ENCODE peak calls at places on chromosomes 7 and 10, in seven cellular contexts. A is thyroid gland; X is brain microvascular endothelial cell; J is naive thymus-derived CD4-positive, alpha-beta T cell; I is effector memory CD4-positive, alpha-beta T cell; M is neuronal stem cell; B is lower lobe of right lung. V is an unnamed sample. For H3K27me3, the result is how much of the 10 kb centered on the place peaks cover.

GRCh38 chr10:30645340-30645827 is 15.8 kb upstream of the LYZL2 start:
- DNase-seq in X (peak), I (no peak), A (no peak), B (no peak), M (peak), J (no peak), V (no peak)

GRCh38 chr7:133641436-133641835 is 388.6 kb downstream of the EXOC4 start:
- DNase-seq in I (no peak), M (no peak), X (no peak), J (no peak), A (peak), B (no peak), V (no peak)

GRCh38 chr7:26171601-26172000 is 19.6 kb downstream of the NFE2L3 start:
- DNase-seq in X (no peak), A (no peak), M (no peak), I (no peak), B (no peak), J (no peak), V (no peak)

GRCh38 chr10:62766383-62766782 is 38.1 kb upstream of the ADO start:
- DNase-seq in B (no peak), A (no peak), I (no peak), M (no peak), X (no peak), J (no peak), V (no peak)

GRCh38 chr7:82007315-82007714 is 237.5 kb upstream of the HGF start:
- DNase-seq in J (no peak), B (no peak), M (no peak), X (no peak), I (no peak), A (no peak), V (no peak)

GRCh38 chr7:98870807-98871491 is 1.1 kb upstream of the TMEM130 start:
- DNase-seq in B (peak), X (no peak), A (no peak), I (no peak), J (no peak), M (no peak), V (no peak)

GRCh38 chr7:2224934-2225333 is 7.8 kb downstream of the MAD1L1 start:
- DNase-seq in I (no peak), B (peak), A (peak), X (no peak), M (no peak), J (no peak), V (no peak)

GRCh38 chr10:49115015-49115795 is at the start of gene VSTM4:
- DNase-seq in X (peak), A (peak), I (no peak), M (peak), J (no peak), B (no peak), V (peak)

GRCh38 chr7:50782376-50783208 is at the start of gene GRB10:
- DNase-seq in A (peak), B (peak), I (no peak), M (peak), J (peak), X (no peak), V (no peak)

GRCh38 chr10:59757966-59758365 is 4.7 kb upstream of the MRLN start:
- DNase-seq in B (no peak), X (peak), A (no peak), I (no peak), J (no peak), M (no peak), V (no peak)

GRCh38 chr7:94832051-94832450 is 75.3 kb upstream of the PPP1R9A start:
- DNase-seq in J (no peak), I (no peak), X (no peak), A (no peak), B (no peak), M (no peak), V (no peak)

GRCh38 chr7:31126976-31127375 is 74.9 kb downstream of the ADCYAP1R1 start:
- DNase-seq in X (peak), B (no peak), M (no peak), A (peak), J (no peak), I (no peak), V (peak)

GRCh38 chr10:125102216-125102615 is 58.1 kb downstream of the CTBP2 start:
- DNase-seq in M (no peak), B (peak), X (peak), A (no peak), I (no peak), J (no peak), V (no peak)

GRCh38 chr10:74190494-74190893 is 39.5 kb downstream of the ADK start:
- DNase-seq in M (no peak), A (no peak), X (no peak), I (no peak), J (no peak), B (no peak), V (peak)

GRCh38 chr7:40199076-40199802 is 64.4 kb downstream of the SUGCT start:
- DNase-seq in B (no peak), J (no peak), X (peak), M (no peak), A (no peak), I (no peak), V (no peak)

GRCh38 chr10:79381804-79382221 is 34.5 kb downstream of the PPIF start:
- DNase-seq in X (peak), A (peak), B (peak), M (no peak), I (no peak), J (no peak), V (peak)

GRCh38 chr10:35631404-35631803 is 10.7 kb downstream of the FZD8 start:
- DNase-seq in A (no peak), M (no peak), I (no peak), J (no peak), B (no peak), X (no peak), V (no peak)

GRCh38 chr10:104127411-104127810 is 5.4 kb downstream of the SFR1 start:
- DNase-seq in B (no peak), A (peak), I (no peak), X (no peak), M (peak), J (no peak), V (peak)

GRCh38 chr10:56805022-56805421 is 444.0 kb upstream of the ZWINT start:
- DNase-seq in B (no peak), X (no peak), A (no peak), I (no peak), M (no peak), J (no peak), V (no peak)

GRCh38 chr7:64619705-64620104 is 46.2 kb upstream of the ZNF107 start:
- DNase-seq in B (no peak), A (no peak), X (no peak), I (no peak), J (no peak), M (no peak), V (no peak)

GRCh38 chr7:83161186-83161585 is 1.5 kb downstream of the PCLO start:
- DNase-seq in B (no peak), I (no peak), M (no peak), A (no peak), X (no peak), J (no peak), V (peak)

GRCh38 chr7:102978280-102978679 is 65.5 kb downstream of the LRRC17 start:
- DNase-seq in A (no peak), B (no peak), I (no peak), J (no peak), M (no peak), X (peak), V (no peak)

GRCh38 chr7:157020514-157021070 is 10.1 kb upstream of the MNX1 start:
- DNase-seq in J (no peak), A (no peak), M (no peak), B (no peak), X (no peak), I (no peak), V (no peak)

GRCh38 chr7:157018328-157018996 is 8.0 kb upstream of the MNX1 start:
- DNase-seq in A (no peak), I (no peak), B (no peak), M (no peak), J (no peak), X (no peak), V (no peak)

GRCh38 chr7:157021071-157021891 is 10.8 kb upstream of the MNX1 start:
- DNase-seq in M (no peak), A (no peak), I (no peak), X (no peak), B (no peak), J (no peak), V (no peak)

GRCh38 chr7:157018997-157019591 is 8.6 kb upstream of the MNX1 start:
- DNase-seq in X (no peak), A (no peak), M (no peak), B (no peak), I (no peak), J (no peak), V (no peak)

GRCh38 chr7:157019718-157020451 is 9.4 kb upstream of the MNX1 start:
- DNase-seq in B (no peak), X (no peak), A (no peak), M (no peak), I (no peak), J (no peak), V (no peak)
- H3K27me3 ChIP-seq in B (half or more), X (half or more), A (half or more), M (half or more), I (half or more), J (under half), V (under half)

DNA sequence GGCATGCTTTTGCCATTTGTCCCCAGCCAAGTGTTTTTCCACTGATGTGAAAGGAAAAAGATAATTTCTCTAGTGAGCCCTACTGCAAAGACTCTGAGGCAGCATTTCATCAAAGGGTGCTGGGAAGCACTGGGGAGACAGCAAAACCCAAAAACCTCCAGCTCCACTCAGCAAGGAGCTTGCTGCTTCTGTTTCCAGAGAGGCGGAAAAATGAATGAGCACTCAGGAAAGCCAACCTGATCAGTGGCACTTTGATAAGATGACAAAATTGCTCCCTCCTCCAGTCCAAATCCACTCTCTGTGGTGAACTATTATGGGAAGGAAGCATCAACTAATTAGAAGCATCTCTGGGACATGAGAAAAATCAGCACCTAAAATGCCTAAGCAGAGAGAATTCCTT is 68.2 kb downstream of the ATXN7L1 start:
- DNase-seq in X (no peak), J (no peak), A (no peak), M (no peak), I (no peak), B (no peak), V (no peak)
- H3K27ac ChIP-seq in X (no peak), J (no peak), A (no peak), M (no peak), I (peak), B (no peak), V (no peak)

GRCh38 chr10:71213127-71213616 is 802 bp downstream of the UNC5B start:
- DNase-seq in A (peak), M (peak), X (peak), B (peak), I (no peak), J (peak), V (peak)
- H3K4me3 ChIP-seq in A (peak), M (peak), X (peak), B (peak), I (peak), J (peak), V (peak)

DNA sequence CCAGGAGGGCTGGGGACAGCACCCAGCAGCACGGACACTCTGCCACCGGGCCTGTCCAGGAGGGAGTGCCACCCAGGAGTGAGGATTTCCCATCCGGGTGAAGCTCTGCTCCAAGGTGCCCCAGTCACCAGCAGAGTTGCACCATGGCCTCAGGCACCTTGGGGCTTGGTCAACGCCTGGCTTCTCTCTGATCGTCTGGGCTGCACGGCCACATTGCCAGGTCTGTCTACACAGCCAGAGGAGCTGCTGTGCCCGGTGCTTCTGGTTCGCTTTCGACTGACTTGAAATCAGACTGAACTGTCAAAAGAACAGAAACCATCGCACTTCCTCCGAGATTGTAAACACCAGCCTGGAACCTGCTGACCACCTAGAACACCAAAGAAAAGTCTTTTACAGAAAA is 12.0 kb downstream of the SHH start:
- DNase-seq in J (no peak), A (no peak), M (no peak), X (no peak), B (peak), I (no peak), V (no peak)
- H3K27me3 ChIP-seq in J (under half), A (under half), M (under half), X (under half), B (half or more), I (under half), V (under half)

GRCh38 chr10:12389154-12389734 is 39.9 kb downstream of the CAMK1D start:
- DNase-seq in I (no peak), B (peak), A (peak), M (no peak), J (no peak), X (no peak), V (no peak)
- H3K27ac ChIP-seq in I (no peak), B (no peak), A (peak), M (no peak), J (no peak), X (no peak), V (no peak)

DNA sequence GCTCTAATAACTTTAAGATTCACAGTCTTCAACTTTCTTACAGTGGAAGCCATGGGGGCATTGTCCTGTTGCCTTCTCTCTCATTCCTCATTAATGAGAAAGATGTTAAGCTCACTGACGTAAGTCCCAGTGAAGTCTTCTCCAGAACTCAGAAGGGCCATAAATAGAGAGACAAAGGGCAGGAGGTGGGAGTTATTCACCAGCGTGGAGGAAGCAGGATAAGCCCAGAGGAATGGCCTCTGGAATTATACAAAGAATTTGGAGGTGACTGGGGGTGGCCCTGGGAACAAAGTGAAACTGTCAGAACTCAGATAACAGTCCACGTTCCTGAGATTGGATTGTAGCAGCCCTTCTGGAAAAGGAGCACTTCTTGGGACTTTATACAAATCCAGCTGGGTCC is 52.4 kb downstream of the SORBS1 start:
- DNase-seq in J (no peak), I (no peak), B (no peak), X (peak), A (no peak), M (peak), V (no peak)
- H3K4me3 ChIP-seq in J (no peak), I (no peak), B (no peak), X (no peak), A (no peak), M (no peak), V (no peak)

DNA sequence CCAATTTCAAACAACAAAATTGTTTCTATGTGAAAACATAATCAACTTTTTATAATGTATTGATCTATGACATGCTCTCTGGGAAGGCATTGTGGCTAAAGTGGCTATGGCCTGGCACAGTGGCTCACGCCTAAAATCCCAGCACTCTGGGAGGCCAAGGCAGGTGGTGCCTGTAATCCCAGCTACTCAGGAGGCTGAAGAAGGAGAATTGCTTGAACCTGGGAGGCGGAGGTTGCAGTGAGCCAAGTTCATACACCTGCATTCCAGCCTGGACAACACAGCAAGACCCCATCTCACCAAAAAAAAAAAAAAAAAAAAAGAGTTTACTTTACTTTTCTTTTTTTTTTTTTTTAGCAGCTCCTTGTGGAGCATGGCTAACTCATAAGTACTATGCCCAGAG is 38.9 kb upstream of the CPN1 start:
- DNase-seq in A (no peak), X (no peak), B (no peak), M (no peak), J (no peak), I (no peak), V (no peak)
- H3K27me3 ChIP-seq in A (under half), X (under half), B (under half), M (under half), J (under half), I (under half), V (under half)

GRCh38 chr10:42242135-42242805 is 396.1 kb downstream of the ZNF33B start:
- DNase-seq in B (no peak), J (no peak), I (no peak), M (no peak), X (no peak), A (no peak), V (no peak)
- H3K27ac ChIP-seq in B (no peak), J (no peak), I (no peak), M (no peak), X (no peak), A (no peak), V (no peak)

DNA sequence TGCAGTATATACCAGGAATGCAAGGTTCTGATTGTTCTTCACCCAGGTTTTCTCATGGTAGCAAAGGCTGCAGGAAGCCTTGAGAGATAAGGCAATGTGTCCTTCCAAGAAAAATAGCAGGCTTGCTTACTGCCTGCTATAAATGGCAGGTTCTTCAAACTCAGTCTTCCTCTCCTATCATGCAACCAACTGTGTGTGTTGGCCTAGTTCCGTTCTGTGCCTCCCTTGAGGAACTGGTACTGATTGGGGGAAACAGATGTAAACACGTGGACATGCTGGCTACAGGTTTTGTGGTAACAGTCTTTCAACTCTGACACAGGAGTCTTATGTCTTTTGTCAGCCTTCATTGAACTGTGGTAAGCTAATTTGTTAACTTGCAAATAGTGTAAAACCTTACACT is 54.9 kb upstream of the LSM8 start:
- DNase-seq in X (no peak), J (no peak), B (no peak), I (no peak), A (no peak), M (no peak), V (no peak)
- H3K4me3 ChIP-seq in X (no peak), J (no peak), B (no peak), I (no peak), A (no peak), M (no peak), V (no peak)